ENCODE peak calls at places on chromosomes 4 and X, in eight cellular contexts. I is gastrocnemius medialis, E is vagina, R is HepG2, A is transverse colon, K is A549, T is ovary, W is esophagus muscularis mucosa. D is an unnamed sample.

GRCh38 chrX:140157611-140158010 is 192.3 kb upstream of the CXorf66 start:
- DNase-seq in K (no peak), W (no peak), T (no peak), I (no peak), R (no peak), A (no peak), E (no peak), D (no peak)

GRCh38 chr4:121308328-121308663 is 72.5 kb downstream of the QRFPR start:
- DNase-seq in W (no peak), A (no peak), I (no peak), T (no peak), K (no peak), R (no peak), E (no peak), D (no peak)

GRCh38 chr4:127124919-127125318 is 507.8 kb upstream of the INTU start:
- DNase-seq in T (no peak), A (no peak), E (no peak), K (no peak), I (no peak), R (peak; percentile 1), W (no peak), D (no peak)

GRCh38 chrX:132774312-132774711 is 184.1 kb downstream of the HS6ST2 start:
- DNase-seq in T (no peak), W (no peak), K (no peak), R (no peak), E (no peak), I (no peak), A (no peak), D (no peak)

GRCh38 chr4:5999830-6000365 is 18.3 kb downstream of the C4orf50 start:
- DNase-seq in T (no peak), R (no peak), A (no peak), W (no peak), I (no peak), E (no peak), K (no peak), D (no peak)

GRCh38 chr4:158811704-158812103 is 42.9 kb downstream of the FNIP2 start:
- DNase-seq in E (no peak), I (peak; percentile 52), T (no peak), K (no peak), W (no peak), A (peak; percentile 53), R (no peak), D (peak; percentile 55)

GRCh38 chr4:44493924-44494323 is 45.3 kb upstream of the KCTD8 start:
- DNase-seq in K (peak; percentile 17), I (no peak), E (no peak), R (peak; percentile 20), A (no peak), T (no peak), W (no peak), D (no peak)

GRCh38 chr4:149347139-149347538 is 468.5 kb downstream of the IQCM start:
- DNase-seq in W (no peak), A (no peak), E (no peak), R (no peak), I (no peak), T (no peak), K (no peak), D (no peak)

GRCh38 chr4:163697121-163697520 is 202.6 kb downstream of the TMA16 start:
- DNase-seq in T (no peak), E (no peak), I (no peak), A (no peak), K (peak; percentile 2), W (no peak), R (no peak), D (no peak)

GRCh38 chrX:80721186-80721585 is 88.5 kb downstream of the BRWD3 start:
- DNase-seq in K (no peak), I (no peak), R (no peak), T (no peak), A (no peak), E (no peak), W (no peak), D (no peak)

GRCh38 chr4:26509681-26510333 is 19.5 kb upstream of the CCKAR start:
- DNase-seq in W (no peak), K (no peak), A (no peak), R (no peak), I (no peak), E (peak; percentile 32), T (no peak), D (no peak)

GRCh38 chr4:25842229-25842840 is 20.5 kb downstream of the SEL1L3 start:
- DNase-seq in E (no peak), K (no peak), A (peak; percentile 36), I (no peak), W (no peak), T (no peak), R (no peak), D (no peak)

GRCh38 chrX:155779831-155780230 is 101.3 kb upstream of the VAMP7 start:
- DNase-seq in E (no peak), I (no peak), A (no peak), K (no peak), T (no peak), W (no peak), R (no peak), D (no peak)

GRCh38 chr4:111028829-111029228 is 406.0 kb upstream of the PITX2 start:
- DNase-seq in K (no peak), R (no peak), A (no peak), T (no peak), I (no peak), W (no peak), E (no peak), D (no peak)

GRCh38 chr4:114263233-114263632 is 283.8 kb upstream of the ARSJ start:
- DNase-seq in T (no peak), A (no peak), E (no peak), R (no peak), W (no peak), I (no peak), K (no peak), D (no peak)

GRCh38 chrX:39957816-39958561 is 139.8 kb downstream of the BCOR start:
- DNase-seq in A (no peak), W (no peak), T (no peak), I (no peak), R (no peak), E (no peak), K (no peak), D (peak; percentile 78)

GRCh38 chr4:158588285-158588684 is 66.6 kb downstream of the RXFP1 start:
- DNase-seq in R (no peak), T (no peak), I (no peak), W (no peak), E (no peak), A (no peak), K (no peak), D (no peak)

GRCh38 chrX:153504445-153505016 is 9.8 kb downstream of the BGN start:
- DNase-seq in R (no peak), T (no peak), A (no peak), K (no peak), W (no peak), I (no peak), E (no peak), D (no peak)

GRCh38 chrX:104151037-104151436 is 5.8 kb downstream of the SLC25A53 start:
- DNase-seq in E (no peak), R (no peak), A (no peak), K (no peak), T (no peak), I (no peak), W (no peak), D (no peak)

DNA sequence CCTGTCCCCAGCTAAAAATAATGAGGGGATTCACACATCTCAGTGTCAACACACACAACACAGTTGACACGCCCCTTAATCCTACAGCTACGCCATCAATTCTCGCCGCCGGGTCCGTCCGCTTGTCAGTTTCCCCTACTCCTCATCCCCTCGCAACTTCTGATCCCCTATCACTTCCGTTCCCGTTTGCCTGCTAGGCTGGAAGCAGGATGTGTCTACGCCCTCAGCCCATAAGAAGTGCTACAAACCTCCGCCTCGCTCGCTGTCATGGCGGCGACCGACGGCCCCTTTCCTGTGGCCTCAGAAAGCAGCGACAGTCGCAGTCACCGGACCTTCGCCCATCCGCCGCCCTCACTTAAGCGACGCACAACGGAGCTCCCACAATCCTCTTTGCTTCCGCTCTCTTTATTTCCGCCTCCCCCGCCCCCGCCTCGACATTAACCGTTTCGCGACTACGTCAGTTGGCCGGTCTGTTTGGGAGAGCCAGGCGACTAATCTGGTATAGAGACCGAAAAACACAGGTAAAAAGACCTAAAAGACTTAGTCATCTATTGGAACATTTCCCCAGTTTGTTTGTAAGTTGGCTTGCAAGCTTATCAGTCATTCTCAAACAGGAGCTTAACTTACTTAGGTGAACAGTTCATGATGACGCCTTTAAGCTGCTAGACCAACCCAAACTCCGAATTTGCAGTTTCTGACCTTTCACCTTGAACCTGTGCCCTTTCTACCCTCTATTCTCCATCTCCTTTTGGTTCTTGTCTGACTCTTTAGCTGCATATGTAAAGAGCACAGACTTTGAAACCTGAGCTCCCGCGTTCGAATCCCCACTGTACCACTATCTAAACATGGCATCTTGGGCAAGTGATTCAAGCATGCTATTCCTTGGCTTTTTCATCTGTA is at the start of gene SLC25A53:
- DNase-seq in A (peak; percentile 80), W (peak; percentile 91), R (peak; percentile 70), T (peak; percentile 64), E (no peak), K (peak; percentile 90), I (peak; percentile 66), D (peak; percentile 78)
- TF ChIP-seq POLR2A in A (peak; percentile 68), W (no peak), R (peak; percentile 61), T (peak; percentile 43), E (no peak), K (peak; percentile 54), I (peak; percentile 31), D (peak; percentile 23)

DNA sequence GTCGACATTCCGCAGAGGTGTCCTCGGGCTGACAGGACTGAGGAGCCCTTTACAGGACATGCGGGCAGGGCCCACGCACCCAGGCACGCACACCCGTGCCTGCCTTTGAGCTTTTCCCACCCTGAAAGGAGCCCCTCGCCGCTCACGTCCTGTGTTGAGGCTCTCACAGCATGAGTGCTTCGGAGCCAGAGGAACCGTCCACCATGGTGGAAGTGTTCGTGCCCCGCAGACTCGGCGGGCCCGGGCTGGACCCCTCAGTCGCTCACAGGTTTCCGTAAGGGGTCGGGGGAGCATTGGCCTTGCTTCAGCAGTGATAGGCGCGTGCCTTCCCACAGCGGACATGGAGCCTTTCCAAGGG is 36.9 kb downstream of the PIGG start:
- DNase-seq in W (no peak), E (peak; percentile 65), I (no peak), R (no peak), T (no peak), K (no peak), A (no peak), D (no peak)
- H3K4me1 ChIP-seq in W (no peaks in the 10 kb centered on the region), E (no peaks in the 10 kb centered on the region), I (no peaks in the 10 kb centered on the region), R (peaks cover 2% of the 10 kb centered on the region), T (no peaks in the 10 kb centered on the region), K (no peaks in the 10 kb centered on the region), A (no peaks in the 10 kb centered on the region), D (no peaks in the 10 kb centered on the region)

GRCh38 chr4:168859100-168859499 is 151.0 kb downstream of the CBR4 start:
- DNase-seq in R (no peak), T (no peak), K (no peak), I (no peak), W (no peak), E (no peak), A (no peak), D (no peak)
- TF ChIP-seq POLR2A in R (no peak), T (no peak), K (no peak), I (no peak), W (no peak), E (no peak), A (no peak), D (no peak)

DNA sequence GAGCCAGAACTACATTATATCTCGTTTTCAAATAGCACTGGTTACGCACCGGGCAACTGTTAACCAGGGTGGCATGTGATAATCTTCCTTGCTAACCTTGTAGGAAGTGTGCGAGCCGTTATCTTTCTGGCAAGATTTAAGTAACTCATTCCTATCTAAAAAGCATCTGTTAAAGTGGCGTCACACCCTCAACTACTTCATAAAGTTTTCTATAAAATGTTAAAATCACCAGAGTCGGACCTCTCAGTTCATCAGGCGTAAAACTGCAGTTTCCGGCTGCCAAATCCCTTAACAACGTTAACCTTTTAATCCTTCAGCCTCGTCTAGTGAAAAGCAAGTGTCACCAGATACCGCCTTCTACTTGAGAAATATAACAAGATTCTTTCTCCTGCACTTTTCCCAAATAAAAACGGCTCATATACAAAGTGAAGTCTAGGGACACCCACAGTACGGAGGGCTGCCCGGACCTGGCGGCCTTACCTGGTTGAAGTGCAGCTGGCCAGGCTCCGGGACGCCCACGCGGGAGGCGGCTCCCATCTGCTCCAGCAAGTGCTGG is 1.2 kb downstream of the SLC39A8 start:
- DNase-seq in R (no peak), E (no peak), T (no peak), I (no peak), K (no peak), W (no peak), A (no peak), D (no peak)
- H3K4me1 ChIP-seq in R (peaks cover 23% of the 10 kb centered on the region), E (peaks cover 21% of the 10 kb centered on the region), T (peaks cover 7% of the 10 kb centered on the region), I (peaks cover 4% of the 10 kb centered on the region), K (peaks cover 9% of the 10 kb centered on the region), W (peaks cover 7% of the 10 kb centered on the region), A (peaks cover 17% of the 10 kb centered on the region), D (no peaks in the 10 kb centered on the region)